ENCODE peak calls at places on chromosomes 13 and 19, in four cellular contexts. V is activated T-cell treated with anti-CD3 and anti-CD28 coated beads for 24 hours, E is NCI-H1105 treated with DMSO at 0.1 percent for 48 hours, B is lower leg skin. K is an unnamed sample.
A peak's percentile ranks its signal among the peaks of the same experiment; 100 is the strongest.

GRCh38 chr19:1648156-1648925 is 4.1 kb downstream of the TCF3 start:
- DNase-seq in V (no peak), E (no peak), B (no peak), K (no peak)

GRCh38 chr13:73989244-73989843 is 144.9 kb downstream of the KLF12 start:
- DNase-seq in V (no peak), E (no peak), B (no peak), K (no peak)

GRCh38 chr19:19485161-19485997 is 30.0 kb downstream of the TSSK6 start:
- DNase-seq in V (no peak), E (no peak), B (no peak), K (no peak)

GRCh38 chr13:51795419-51795818 is 8.5 kb downstream of the DHRS12 start:
- DNase-seq in V (no peak), E (no peak), B (no peak), K (no peak)

GRCh38 chr13:110915874-110916670 is 1.2 kb upstream of the ANKRD10 start:
- DNase-seq in V (no peak), E (peak; percentile 46), B (no peak), K (no peak)

GRCh38 chr19:44576843-44577565 is 36.4 kb upstream of the IGSF23 start:
- DNase-seq in V (no peak), E (peak; percentile 28), B (peak; percentile 76), K (no peak)

GRCh38 chr13:93217701-93218100 is 8.9 kb upstream of the GPC6 start:
- DNase-seq in V (no peak), E (peak; percentile 12), B (no peak), K (no peak)

GRCh38 chr19:531009-531752 is 379 bp upstream of the CDC34 start:
- DNase-seq in V (peak; percentile 88), E (peak; percentile 84), B (peak; percentile 95), K (peak; percentile 94)

GRCh38 chr13:52750713-52751112 is 11.1 kb upstream of the CNMD start:
- DNase-seq in V (no peak), E (no peak), B (no peak), K (no peak)

GRCh38 chr13:110923777-110924638 is 9.1 kb upstream of the ANKRD10 start:
- DNase-seq in V (no peak), E (no peak), B (no peak), K (no peak)

GRCh38 chr19:37905936-37906867 is at the start of gene WDR87:
- DNase-seq in V (peak; percentile 26), E (peak; percentile 75), B (peak; percentile 86), K (peak; percentile 45)

GRCh38 chr19:15379996-15380647 is 535 bp upstream of the AKAP8 start:
- DNase-seq in V (no peak), E (peak; percentile 84), B (no peak), K (no peak)

GRCh38 chr19:43318796-43319314 is 34.6 kb upstream of the CD177 start:
- DNase-seq in V (no peak), E (no peak), B (no peak), K (no peak)

GRCh38 chr13:31891472-31891871 is 140.1 kb upstream of the FRY start:
- DNase-seq in V (no peak), E (no peak), B (no peak), K (no peak)

GRCh38 chr19:55308281-55308680 is 16.9 kb downstream of the TMEM150B start:
- DNase-seq in V (no peak), E (no peak), B (no peak), K (no peak)

GRCh38 chr13:39111145-39111544 is 72.9 kb downstream of the NHLRC3 start:
- DNase-seq in V (no peak), E (no peak), B (no peak), K (no peak)

K was measured in immature natural killer cell.